ENCODE peak calls at places on chromosomes 7 and 10, in ten cellular contexts. W, D, S, U, P, B, K, A, C and I are unnamed samples.

GRCh38 chr7:135706858-135707569 is 21.0 kb downstream of the SLC13A4 start:
- ATAC-seq in W (no peak), D (no peak), S (no peak), U (peak; percentile 91), P (no peak), B (peak; percentile 85), K (no peak), A (no peak), C (no peak), I (peak; percentile 91)

GRCh38 chr7:34044319-34044643 is 138.9 kb downstream of the BMPER start:
- ATAC-seq in W (peak; percentile 28), D (no peak), S (no peak), U (no peak), P (no peak), B (no peak), K (no peak), A (no peak), C (no peak), I (no peak)

GRCh38 chr10:107814865-107815487 is 650.5 kb upstream of the SORCS1 start:
- ATAC-seq in W (no peak), D (no peak), S (peak; percentile 75), U (no peak), P (peak; percentile 86), B (peak; percentile 82), K (no peak), A (peak; percentile 44), C (no peak), I (peak; percentile 47)

GRCh38 chr10:101123085-101123814 is 7.8 kb upstream of the TLX1 start:
- ATAC-seq in W (no peak), D (no peak), S (no peak), U (no peak), P (peak; percentile 19), B (no peak), K (no peak), A (peak; percentile 20), C (peak; percentile 38), I (no peak)

GRCh38 chr7:106659369-106659962 is 1.5 kb downstream of the CCDC71L start:
- ATAC-seq in W (peak; percentile 42), D (no peak), S (no peak), U (no peak), P (no peak), B (no peak), K (no peak), A (no peak), C (no peak), I (no peak)

GRCh38 chr7:127620406-127621233 is 2.7 kb upstream of the PAX4 start:
- ATAC-seq in W (no peak), D (peak; percentile 27), S (no peak), U (peak; percentile 31), P (no peak), B (no peak), K (no peak), A (no peak), C (no peak), I (no peak)

GRCh38 chr10:70620020-70620289 is 17.4 kb upstream of the PRF1 start:
- ATAC-seq in W (no peak), D (no peak), S (no peak), U (no peak), P (no peak), B (no peak), K (no peak), A (no peak), C (no peak), I (no peak)

GRCh38 chr7:155270876-155271275 is 26.8 kb upstream of the INSIG1 start:
- ATAC-seq in W (no peak), D (no peak), S (no peak), U (no peak), P (no peak), B (no peak), K (no peak), A (no peak), C (no peak), I (no peak)

GRCh38 chr7:100342761-100343160 is 15.2 kb upstream of the PILRB start:
- ATAC-seq in W (no peak), D (no peak), S (no peak), U (no peak), P (no peak), B (no peak), K (peak; percentile 46), A (no peak), C (peak; percentile 19), I (no peak)

GRCh38 chr10:126930506-126931458 is 25.6 kb downstream of the DOCK1 start:
- ATAC-seq in W (no peak), D (no peak), S (peak; percentile 83), U (peak; percentile 37), P (peak; percentile 51), B (no peak), K (peak; percentile 49), A (peak; percentile 44), C (no peak), I (no peak)

GRCh38 chr7:7783001-7783400 is 64.6 kb upstream of the RPA3 start:
- ATAC-seq in W (no peak), D (no peak), S (no peak), U (no peak), P (no peak), B (no peak), K (no peak), A (no peak), C (no peak), I (no peak)

GRCh38 chr10:95841711-95842498 is 65.9 kb upstream of the CC2D2B start:
- ATAC-seq in W (peak; percentile 83), D (no peak), S (peak; percentile 76), U (peak; percentile 79), P (peak; percentile 87), B (no peak), K (peak; percentile 44), A (peak; percentile 78), C (no peak), I (peak; percentile 65)

GRCh38 chr7:40836218-40836617 is 701.4 kb downstream of the SUGCT start:
- ATAC-seq in W (no peak), D (no peak), S (no peak), U (peak; percentile 38), P (no peak), B (peak; percentile 62), K (no peak), A (no peak), C (no peak), I (peak; percentile 75)

GRCh38 chr7:16695621-16696237 is 49.7 kb downstream of the BZW2 start:
- ATAC-seq in W (no peak), D (no peak), S (peak; percentile 88), U (peak; percentile 93), P (peak; percentile 96), B (peak; percentile 82), K (peak; percentile 51), A (peak; percentile 87), C (no peak), I (peak; percentile 84)

GRCh38 chr10:71492871-71493270 is 96.2 kb downstream of the CDH23 start:
- ATAC-seq in W (no peak), D (no peak), S (no peak), U (no peak), P (no peak), B (no peak), K (no peak), A (no peak), C (no peak), I (no peak)

GRCh38 chr10:117830832-117831231 is 215.9 kb downstream of the RAB11FIP2 start:
- ATAC-seq in W (no peak), D (peak; percentile 57), S (no peak), U (no peak), P (peak; percentile 62), B (no peak), K (no peak), A (peak; percentile 53), C (no peak), I (no peak)

GRCh38 chr7:129373651-129374428 is 60.4 kb upstream of the STRIP2 start:
- ATAC-seq in W (no peak), D (no peak), S (no peak), U (no peak), P (no peak), B (no peak), K (no peak), A (no peak), C (no peak), I (no peak)

GRCh38 chr7:150731916-150732315 is 5.3 kb upstream of the GIMAP5 start:
- ATAC-seq in W (no peak), D (peak; percentile 57), S (no peak), U (no peak), P (no peak), B (no peak), K (no peak), A (no peak), C (no peak), I (no peak)

GRCh38 chr7:98627062-98627790 is 10.1 kb downstream of the NPTX2 start:
- ATAC-seq in W (no peak), D (no peak), S (no peak), U (no peak), P (no peak), B (no peak), K (peak; percentile 32), A (peak; percentile 16), C (no peak), I (no peak)

GRCh38 chr7:36055207-36055606 is 97.8 kb upstream of the EEPD1 start:
- ATAC-seq in W (no peak), D (no peak), S (no peak), U (no peak), P (no peak), B (no peak), K (peak; percentile 84), A (no peak), C (no peak), I (no peak)

GRCh38 chr7:1549357-1550004 is 6.5 kb downstream of the TMEM184A start:
- ATAC-seq in W (no peak), D (no peak), S (no peak), U (no peak), P (no peak), B (no peak), K (no peak), A (no peak), C (no peak), I (no peak)